ENCODE peak calls at places on chromosomes 5 and 9, in six cellular contexts. G is HepG2, N is GM12891, J is GM12878, B is K562, W is H1. K is an unnamed sample.

GRCh38 chr9:135330685-135331590 is 148.6 kb upstream of the PPP1R26 start:
- DNase-seq in G (no peak), N (no peak), J (no peak), B (no peak), W (no peak), K (no peak)

GRCh38 chr9:87535817-87536539 is 38.3 kb downstream of the DAPK1 start:
- DNase-seq in G (no peak), N (no peak), J (peak; percentile 80), B (no peak), W (no peak), K (no peak)

GRCh38 chr9:79257671-79258410 is 313.9 kb upstream of the TLE4 start:
- DNase-seq in G (no peak), N (no peak), J (no peak), B (no peak), W (no peak), K (no peak)

GRCh38 chr9:33506626-33507370 is 17.3 kb upstream of the ANKRD18B start:
- DNase-seq in G (peak; percentile 31), N (no peak), J (no peak), B (no peak), W (no peak), K (no peak)

GRCh38 chr5:151005975-151006576 is 14.3 kb upstream of the GPX3 start:
- DNase-seq in G (no peak), N (no peak), J (no peak), B (no peak), W (no peak), K (no peak)

GRCh38 chr5:150778103-150778516 is 447 bp upstream of the SMIM3 start:
- DNase-seq in G (no peak), N (no peak), J (no peak), B (no peak), W (no peak), K (no peak)

GRCh38 chr9:115650768-115651167 is 502.8 kb upstream of the PAPPA start:
- DNase-seq in G (no peak), N (no peak), J (no peak), B (no peak), W (no peak), K (no peak)

GRCh38 chr5:95631991-95632675 is 12.2 kb downstream of the GPR150 start:
- DNase-seq in G (peak; percentile 24), N (no peak), J (no peak), B (no peak), W (no peak), K (no peak)

GRCh38 chr9:27382308-27382707 is 85.4 kb upstream of the EQTN start:
- DNase-seq in G (no peak), N (no peak), J (no peak), B (no peak), W (no peak), K (no peak)

GRCh38 chr5:38032149-38032548 is 192.3 kb upstream of the GDNF start:
- DNase-seq in G (no peak), N (no peak), J (no peak), B (no peak), W (no peak), K (no peak)

GRCh38 chr5:41176952-41177351 is 36.4 kb downstream of the C6 start:
- DNase-seq in G (no peak), N (no peak), J (no peak), B (no peak), W (no peak), K (no peak)

GRCh38 chr5:148857474-148857873 is 31.1 kb downstream of the ADRB2 start:
- DNase-seq in G (no peak), N (no peak), J (no peak), B (no peak), W (no peak), K (no peak)

GRCh38 chr5:137871571-137871970 is 3.9 kb downstream of the MYOT start:
- DNase-seq in G (no peak), N (no peak), J (no peak), B (no peak), W (no peak), K (no peak)

GRCh38 chr5:171316258-171317121 is 7.4 kb downstream of the TLX3 start:
- DNase-seq in G (no peak), N (no peak), J (no peak), B (no peak), W (no peak), K (no peak)

GRCh38 chr5:81631124-81631523 is 119.8 kb downstream of the SSBP2 start:
- DNase-seq in G (no peak), N (no peak), J (peak; percentile 51), B (no peak), W (no peak), K (no peak)

GRCh38 chr5:93926831-93927600 is 185.6 kb upstream of the POU5F2 start:
- DNase-seq in G (no peak), N (no peak), J (no peak), B (no peak), W (no peak), K (no peak)

GRCh38 chr9:79757906-79758669 is 186.3 kb downstream of the TLE4 start:
- DNase-seq in G (no peak), N (no peak), J (no peak), B (no peak), W (no peak), K (no peak)

GRCh38 chr9:130906727-130907416 is 10.3 kb upstream of the QRFP start:
- DNase-seq in G (no peak), N (no peak), J (no peak), B (peak; percentile 71), W (no peak), K (no peak)

GRCh38 chr5:53288511-53288910 is 179.0 kb upstream of the MOCS2 start:
- DNase-seq in G (no peak), N (no peak), J (no peak), B (no peak), W (no peak), K (no peak)

GRCh38 chr9:7536310-7536939 is 263.2 kb downstream of the DMAC1 start:
- DNase-seq in G (peak; percentile 45), N (peak; percentile 9), J (no peak), B (peak; percentile 35), W (no peak), K (peak; percentile 4)

GRCh38 chr9:129709471-129710460 is 43.1 kb downstream of the PTGES start:
- DNase-seq in G (no peak), N (no peak), J (no peak), B (no peak), W (no peak), K (no peak)

GRCh38 chr5:115774684-115775083 is 41.8 kb downstream of the CDO1 start:
- DNase-seq in G (no peak), N (no peak), J (no peak), B (no peak), W (no peak), K (no peak)

GRCh38 chr5:91121347-91121993 is 261.6 kb downstream of the ARRDC3 start:
- DNase-seq in G (no peak), N (no peak), J (no peak), B (no peak), W (no peak), K (no peak)

GRCh38 chr5:161446655-161447054 is 99.9 kb downstream of the GABRB2 start:
- DNase-seq in G (no peak), N (no peak), J (no peak), B (no peak), W (no peak), K (no peak)

GRCh38 chr5:79853676-79854418 is 137.2 kb downstream of the MTX3 start:
- DNase-seq in G (peak; percentile 3), N (no peak), J (no peak), B (no peak), W (no peak), K (no peak)

GRCh38 chr9:99128133-99128406 is 23.2 kb downstream of the TGFBR1 start:
- DNase-seq in G (no peak), N (no peak), J (no peak), B (no peak), W (no peak), K (no peak)

GRCh38 chr5:87263498-87263897 is 4.2 kb upstream of the RASA1 start:
- DNase-seq in G (no peak), N (no peak), J (no peak), B (no peak), W (no peak), K (no peak)

GRCh38 chr5:141655020-141655419 is 3.8 kb upstream of the FCHSD1 start:
- DNase-seq in G (no peak), N (no peak), J (no peak), B (no peak), W (no peak), K (no peak)
- TF ChIP-seq POLR2AphosphoS5 in G (no peak), N (no peak), J (no peak), B (no peak), W (no peak), K (no peak)

GRCh38 chr5:9545959-9546851 is at the start of gene SEMA5A:
- DNase-seq in G (no peak), N (peak; percentile 18), J (no peak), B (peak; percentile 83), W (no peak), K (peak; percentile 25)
- TF ChIP-seq POLR2A in G (no peak), N (no peak), J (no peak), B (no peak), W (peak; percentile 56), K (peak; percentile 55)

GRCh38 chr9:92740446-92740961 is 24.1 kb downstream of the BICD2 start:
- DNase-seq in G (no peak), N (no peak), J (no peak), B (no peak), W (no peak), K (no peak)
- TF ChIP-seq TAF1 in G (no peak), N (no peak), J (no peak), B (no peak), W (no peak), K (no peak)

GRCh38 chr9:19666575-19666974 is 122.3 kb downstream of the SLC24A2 start:
- DNase-seq in G (no peak), N (no peak), J (no peak), B (no peak), W (no peak), K (no peak)
- TF ChIP-seq POLR2AphosphoS5 in G (no peak), N (no peak), J (no peak), B (no peak), W (no peak), K (no peak)

DNA sequence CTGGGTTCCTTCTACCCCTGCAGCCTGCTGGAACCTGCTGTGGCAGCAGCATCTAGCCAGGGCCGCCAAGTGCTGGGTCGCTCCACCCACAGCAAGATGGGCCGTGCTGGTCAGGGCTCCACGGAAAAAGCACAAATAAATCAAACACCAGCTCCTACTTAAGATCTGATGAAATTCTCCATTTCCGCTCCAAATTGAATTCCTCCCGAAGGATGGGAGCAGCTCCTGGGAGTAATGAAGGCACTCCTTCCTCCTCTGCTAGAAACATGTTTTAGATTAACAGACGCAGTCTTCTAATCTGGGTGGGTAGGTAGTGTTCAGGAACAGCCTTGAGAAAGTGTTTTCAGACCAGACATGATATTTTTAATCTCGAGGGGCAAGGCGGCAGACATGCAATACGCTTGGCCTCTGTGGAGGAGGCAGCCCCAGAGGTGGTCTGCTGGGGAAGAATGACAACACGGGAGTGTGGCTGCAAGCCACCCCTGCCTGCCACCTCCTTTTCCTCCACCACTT is 194.0 kb downstream of the AOPEP start:
- DNase-seq in G (no peak), N (no peak), J (no peak), B (no peak), W (no peak), K (no peak)
- TF ChIP-seq POLR2A in G (no peak), N (no peak), J (no peak), B (no peak), W (no peak), K (no peak)

K was measured in GM12892.